ENCODE peak calls at places on chromosome 16, in five cellular contexts. R, M, O, G and Z are unnamed samples.

GRCh38 chr16:82093901-82094300 is 58.8 kb downstream of the HSD17B2 start:
- DNase-seq in R (no peak), M (no peak), O (no peak), G (no peak), Z (no peak)

GRCh38 chr16:62760398-62760797 is 724.2 kb upstream of the CDH8 start:
- DNase-seq in R (no peak), M (no peak), O (no peak), G (no peak), Z (no peak)

GRCh38 chr16:27367463-27368357 is 34.3 kb upstream of the IL21R start:
- DNase-seq in R (peak; percentile 56), M (peak; percentile 90), O (peak; percentile 84), G (peak; percentile 84), Z (peak; percentile 60)

GRCh38 chr16:778909-779527 is 9.2 kb downstream of the RPUSD1 start:
- DNase-seq in R (no peak), M (no peak), O (no peak), G (no peak), Z (no peak)

GRCh38 chr16:82675300-82675699 is 48.5 kb downstream of the CDH13 start:
- DNase-seq in R (no peak), M (no peak), O (no peak), G (no peak), Z (no peak)

GRCh38 chr16:76071690-76072089 is 205.5 kb upstream of the CNTNAP4 start:
- DNase-seq in R (no peak), M (no peak), O (no peak), G (no peak), Z (no peak)

GRCh38 chr16:50298075-50298460 is 31.7 kb downstream of the ADCY7 start:
- DNase-seq in R (no peak), M (peak; percentile 20), O (peak; percentile 25), G (peak; percentile 1), Z (peak; percentile 46)

GRCh38 chr16:4944333-4945281 is 7.7 kb upstream of the PPL start:
- DNase-seq in R (no peak), M (peak; percentile 95), O (peak; percentile 90), G (peak; percentile 96), Z (peak; percentile 96)

GRCh38 chr16:75074920-75075687 is 41.5 kb downstream of the LDHD start:
- DNase-seq in R (no peak), M (no peak), O (peak; percentile 50), G (no peak), Z (no peak)

GRCh38 chr16:86987746-86988670 is 329.2 kb downstream of the C16orf95 start:
- DNase-seq in R (no peak), M (no peak), O (peak; percentile 24), G (no peak), Z (no peak)

GRCh38 chr16:19219836-19220235 is 51.8 kb downstream of the SYT17 start:
- DNase-seq in R (no peak), M (no peak), O (no peak), G (no peak), Z (no peak)

GRCh38 chr16:2537451-2538379 is at the start of gene PDPK1:
- DNase-seq in R (peak; percentile 92), M (peak; percentile 96), O (peak; percentile 96), G (peak; percentile 92), Z (peak; percentile 96)

GRCh38 chr16:6206080-6206479 is 1108.5 kb upstream of the EEF2KMT start:
- DNase-seq in R (no peak), M (no peak), O (no peak), G (no peak), Z (no peak)

GRCh38 chr16:8996891-8997290 is 33.2 kb upstream of the USP7 start:
- DNase-seq in R (no peak), M (no peak), O (no peak), G (no peak), Z (no peak)

GRCh38 chr16:9077001-9077809 is 14.2 kb upstream of the HAPSTR1 start:
- DNase-seq in R (no peak), M (no peak), O (peak; percentile 31), G (no peak), Z (no peak)

GRCh38 chr16:31476305-31477219 is 4.6 kb downstream of the TGFB1I1 start:
- DNase-seq in R (no peak), M (peak; percentile 91), O (peak; percentile 92), G (peak; percentile 54), Z (peak; percentile 96)

GRCh38 chr16:11108466-11108805 is 147.6 kb downstream of the SOCS1 start:
- DNase-seq in R (no peak), M (no peak), O (no peak), G (no peak), Z (no peak)

GRCh38 chr16:75420987-75421819 is 12.1 kb downstream of the CFDP1 start:
- DNase-seq in R (peak; percentile 38), M (peak; percentile 73), O (peak; percentile 77), G (peak; percentile 77), Z (peak; percentile 27)

GRCh38 chr16:55701442-55702319 is 45.9 kb downstream of the SLC6A2 start:
- DNase-seq in R (peak; percentile 23), M (peak; percentile 70), O (peak; percentile 53), G (peak; percentile 31), Z (peak; percentile 81)

GRCh38 chr16:9236319-9236718 is 144.9 kb downstream of the HAPSTR1 start:
- DNase-seq in R (no peak), M (no peak), O (no peak), G (no peak), Z (no peak)

GRCh38 chr16:26981266-26981938 is 85.3 kb upstream of the C16orf82 start:
- DNase-seq in R (no peak), M (no peak), O (no peak), G (no peak), Z (no peak)

GRCh38 chr16:77660311-77660710 is 62.0 kb upstream of the NUDT7 start:
- DNase-seq in R (peak; percentile 24), M (no peak), O (no peak), G (no peak), Z (no peak)

GRCh38 chr16:27839419-27839818 is 224.1 kb downstream of the GSG1L start:
- DNase-seq in R (no peak), M (no peak), O (no peak), G (no peak), Z (no peak)

GRCh38 chr16:1063728-1064127 is 8.8 kb upstream of the SSTR5 start:
- DNase-seq in R (no peak), M (no peak), O (no peak), G (no peak), Z (no peak)

GRCh38 chr16:797120-797420 is 3.5 kb downstream of the GNG13 start:
- DNase-seq in R (no peak), M (no peak), O (no peak), G (no peak), Z (no peak)

GRCh38 chr16:50841081-50841886 is 99.4 kb downstream of the CYLD start:
- DNase-seq in R (no peak), M (no peak), O (no peak), G (no peak), Z (no peak)

GRCh38 chr16:2483160-2483559 is 8.2 kb downstream of the TBC1D24 start:
- DNase-seq in R (no peak), M (peak; percentile 64), O (no peak), G (no peak), Z (peak; percentile 66)

GRCh38 chr16:7653746-7654145 is 321.1 kb downstream of the RBFOX1 start:
- DNase-seq in R (no peak), M (no peak), O (no peak), G (no peak), Z (no peak)

GRCh38 chr16:68401871-68402747 is 46.2 kb downstream of the SMPD3 start:
- DNase-seq in R (no peak), M (no peak), O (no peak), G (no peak), Z (no peak)

GRCh38 chr16:57688487-57688986 is 6.1 kb upstream of the DRC7 start:
- DNase-seq in R (no peak), M (peak; percentile 6), O (no peak), G (peak; percentile 7), Z (no peak)
- H3K27ac ChIP-seq in R (no peak overlapping the region), M (no peak overlapping the region), O (no peak overlapping the region), G (no peak overlapping the region), Z (no peak overlapping the region)

DNA sequence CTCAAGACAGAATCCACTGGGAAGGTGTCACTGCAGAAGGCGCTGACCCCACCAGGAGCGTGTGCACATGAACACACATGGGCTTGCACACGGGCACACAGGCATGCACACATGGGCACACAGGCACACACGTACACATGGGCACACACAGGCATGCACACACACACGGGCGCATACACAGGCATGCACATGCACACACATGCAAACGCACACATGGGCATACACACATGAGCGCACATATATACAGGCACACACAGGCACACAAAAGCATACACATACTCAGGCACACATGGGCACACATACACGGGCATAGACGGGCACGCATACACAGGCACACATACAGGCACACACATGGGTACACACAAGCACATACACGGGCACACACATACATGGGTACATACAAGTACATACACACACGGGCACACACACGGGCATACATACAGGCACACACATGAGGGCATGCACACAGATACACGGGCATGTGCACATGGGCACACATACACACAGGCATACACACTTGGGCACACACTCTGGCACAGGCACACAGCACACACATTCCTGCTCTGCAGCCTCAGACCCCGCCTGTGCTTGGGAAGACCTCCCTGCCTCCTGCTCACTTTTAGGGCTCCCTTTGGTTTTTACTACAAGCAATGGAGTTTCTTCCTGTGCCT is 86.8 kb downstream of the ZNF778 start:
- DNase-seq in R (no peak), M (no peak), O (no peak), G (no peak), Z (no peak)
- H3K4me3 ChIP-seq in R (no peak overlapping the region), M (no peak overlapping the region), O (no peak overlapping the region), G (no peak overlapping the region), Z (no peak overlapping the region)

GRCh38 chr16:20409398-20410152 is at the start of gene ACSM5:
- DNase-seq in R (no peak), M (peak; percentile 82), O (no peak), G (peak; percentile 45), Z (peak; percentile 50)
- H3K4me1 ChIP-seq in R (no peaks in the 10 kb centered on the region), M (no peaks in the 10 kb centered on the region), O (no peaks in the 10 kb centered on the region), G (no peaks in the 10 kb centered on the region), Z (no peaks in the 10 kb centered on the region)

GRCh38 chr16:88582912-88583575 is 12.8 kb downstream of the ZC3H18 start:
- DNase-seq in R (no peak), M (no peak), O (no peak), G (no peak), Z (no peak)
- H3K27ac ChIP-seq in R (no peak overlapping the region), M (no peak overlapping the region), O (no peak overlapping the region), G (no peak overlapping the region), Z (no peak overlapping the region)